ENCODE peak calls at places on chromosomes 13 and 19, in four cellular contexts. One of them, this sample, is unnamed.

GRCh38 chr19:41083516-41083915 is 4.7 kb upstream of the CYP2A13 start:
- DNase-seq in heart left ventricle: no peak
- DNase-seq in SK-N-SH: no peak
- DNase-seq in transverse colon: no peak
- DNase-seq in this sample: no peak

GRCh38 chr19:33392341-33393285 is 19.1 kb downstream of the CEBPG start:
- DNase-seq in transverse colon: peak; percentile 46
- DNase-seq in heart left ventricle: no peak
- DNase-seq in SK-N-SH: peak; percentile 89
- DNase-seq in this sample: no peak

GRCh38 chr13:96762876-96763275 is 231.4 kb downstream of the OXGR1 start:
- DNase-seq in transverse colon: no peak
- DNase-seq in heart left ventricle: no peak
- DNase-seq in SK-N-SH: no peak
- DNase-seq in this sample: no peak

GRCh38 chr13:97892717-97893116 is 60.8 kb upstream of the IPO5 start:
- DNase-seq in heart left ventricle: no peak
- DNase-seq in SK-N-SH: no peak
- DNase-seq in transverse colon: no peak
- DNase-seq in this sample: no peak

GRCh38 chr19:55479451-55480230 is 3.2 kb downstream of the ZNF628 start:
- DNase-seq in transverse colon: no peak
- DNase-seq in SK-N-SH: no peak
- DNase-seq in heart left ventricle: peak; percentile 10
- DNase-seq in this sample: no peak

GRCh38 chr19:41994994-41995958 is 1.2 kb upstream of the ATP1A3 start:
- DNase-seq in SK-N-SH: no peak
- DNase-seq in transverse colon: no peak
- DNase-seq in heart left ventricle: no peak
- DNase-seq in this sample: no peak

GRCh38 chr19:5102520-5102919 is 133.6 kb downstream of the KDM4B start:
- DNase-seq in SK-N-SH: no peak
- DNase-seq in heart left ventricle: no peak
- DNase-seq in transverse colon: no peak
- DNase-seq in this sample: no peak

GRCh38 chr13:46728777-46729176 is 68.2 kb downstream of the ESD start:
- DNase-seq in transverse colon: no peak
- DNase-seq in SK-N-SH: no peak
- DNase-seq in heart left ventricle: no peak
- DNase-seq in this sample: no peak

GRCh38 chr19:58385313-58386165 is 1.5 kb upstream of the RPS5 start:
- DNase-seq in heart left ventricle: no peak
- DNase-seq in transverse colon: no peak
- DNase-seq in SK-N-SH: no peak
- DNase-seq in this sample: no peak

GRCh38 chr13:77180011-77180410 is 146.9 kb downstream of the MYCBP2 start:
- DNase-seq in heart left ventricle: no peak
- DNase-seq in transverse colon: no peak
- DNase-seq in SK-N-SH: no peak
- DNase-seq in this sample: no peak

GRCh38 chr19:10478903-10479384 is 24.2 kb downstream of the KEAP1 start:
- DNase-seq in SK-N-SH: peak; percentile 90
- DNase-seq in heart left ventricle: peak; percentile 94
- DNase-seq in transverse colon: peak; percentile 89
- DNase-seq in this sample: peak; percentile 83

GRCh38 chr13:47499358-47500150 is 501.5 kb downstream of the SUCLA2 start:
- DNase-seq in transverse colon: no peak
- DNase-seq in heart left ventricle: no peak
- DNase-seq in SK-N-SH: no peak
- DNase-seq in this sample: no peak

GRCh38 chr19:48745208-48745995 is 1.3 kb downstream of the IZUMO1 start:
- DNase-seq in transverse colon: peak; percentile 47
- DNase-seq in heart left ventricle: peak; percentile 60
- DNase-seq in SK-N-SH: peak; percentile 78
- DNase-seq in this sample: no peak

GRCh38 chr19:10501971-10502523 is 1.1 kb downstream of the KEAP1 start:
- DNase-seq in transverse colon: peak; percentile 89
- DNase-seq in SK-N-SH: peak; percentile 90
- DNase-seq in heart left ventricle: peak; percentile 89
- DNase-seq in this sample: peak; percentile 37

GRCh38 chr19:33385956-33386355 is 12.4 kb downstream of the CEBPG start:
- DNase-seq in heart left ventricle: peak; percentile 71
- DNase-seq in transverse colon: no peak
- DNase-seq in SK-N-SH: no peak
- DNase-seq in this sample: no peak

GRCh38 chr13:65789815-65790214 is 1440.3 kb downstream of the PCDH9 start:
- DNase-seq in heart left ventricle: no peak
- DNase-seq in transverse colon: no peak
- DNase-seq in SK-N-SH: no peak
- DNase-seq in this sample: no peak

GRCh38 chr19:19615086-19615485 is 3.4 kb downstream of the PBX4 start:
- DNase-seq in transverse colon: no peak
- DNase-seq in SK-N-SH: no peak
- DNase-seq in heart left ventricle: no peak
- DNase-seq in this sample: no peak

GRCh38 chr13:43196171-43196611 is 172.8 kb downstream of the DNAJC15 start:
- DNase-seq in heart left ventricle: peak; percentile 61
- DNase-seq in SK-N-SH: peak; percentile 70
- DNase-seq in transverse colon: no peak
- DNase-seq in this sample: no peak

GRCh38 chr19:10952809-10953208 is 8.0 kb upstream of the SMARCA4 start:
- DNase-seq in SK-N-SH: no peak
- DNase-seq in transverse colon: peak; percentile 78
- DNase-seq in heart left ventricle: no peak
- DNase-seq in this sample: no peak

GRCh38 chr13:29021717-29022116 is 201.6 kb downstream of the MTUS2 start:
- DNase-seq in SK-N-SH: no peak
- DNase-seq in transverse colon: no peak
- DNase-seq in heart left ventricle: no peak
- DNase-seq in this sample: no peak

GRCh38 chr19:8206147-8207087 is 2.8 kb upstream of the CERS4 start:
- DNase-seq in heart left ventricle: no peak
- DNase-seq in SK-N-SH: no peak
- DNase-seq in transverse colon: no peak
- DNase-seq in this sample: no peak

GRCh38 chr19:8209111-8209964 is at the start of gene CERS4:
- DNase-seq in SK-N-SH: peak; percentile 98
- DNase-seq in heart left ventricle: peak; percentile 53
- DNase-seq in transverse colon: peak; percentile 76
- DNase-seq in this sample: no peak

GRCh38 chr19:8208710-8209110 is 460 bp upstream of the CERS4 start:
- DNase-seq in transverse colon: no peak
- DNase-seq in SK-N-SH: no peak
- DNase-seq in heart left ventricle: peak; percentile 78
- DNase-seq in this sample: no peak

GRCh38 chr19:8209965-8210659 is 942 bp downstream of the CERS4 start:
- DNase-seq in transverse colon: no peak
- DNase-seq in heart left ventricle: no peak
- DNase-seq in SK-N-SH: no peak
- DNase-seq in this sample: no peak

GRCh38 chr19:8208119-8208709 is 956 bp upstream of the CERS4 start:
- DNase-seq in transverse colon: no peak
- DNase-seq in heart left ventricle: no peak
- DNase-seq in SK-N-SH: peak; percentile 62
- DNase-seq in this sample: no peak
- H3K4me1 ChIP-seq in transverse colon: peaks cover 18% of the 10 kb centered on the region
- H3K4me1 ChIP-seq in heart left ventricle: peaks cover 4% of the 10 kb centered on the region
- H3K4me1 ChIP-seq in SK-N-SH: peaks cover 16% of the 10 kb centered on the region
- H3K4me1 ChIP-seq in this sample: peaks cover 4% of the 10 kb centered on the region

GRCh38 chr19:12676928-12677327 is 4.8 kb downstream of the DHPS start:
- DNase-seq in transverse colon: no peak
- DNase-seq in SK-N-SH: no peak
- DNase-seq in heart left ventricle: no peak
- DNase-seq in this sample: no peak

GRCh38 chr19:12672744-12673143 is 6.1 kb downstream of the WDR83 start:
- DNase-seq in transverse colon: no peak
- DNase-seq in heart left ventricle: no peak
- DNase-seq in SK-N-SH: no peak
- DNase-seq in this sample: no peak

GRCh38 chr19:12675940-12676339 is 5.7 kb downstream of the DHPS start:
- DNase-seq in transverse colon: no peak
- DNase-seq in SK-N-SH: no peak
- DNase-seq in heart left ventricle: no peak
- DNase-seq in this sample: no peak

GRCh38 chr19:12676384-12676792 is 5.3 kb downstream of the DHPS start:
- DNase-seq in SK-N-SH: peak; percentile 87
- DNase-seq in transverse colon: peak; percentile 86
- DNase-seq in heart left ventricle: peak; percentile 82
- DNase-seq in this sample: no peak

GRCh38 chr19:12675377-12675776 is 6.3 kb downstream of the DHPS start:
- DNase-seq in transverse colon: no peak
- DNase-seq in SK-N-SH: no peak
- DNase-seq in heart left ventricle: no peak
- DNase-seq in this sample: no peak
- H3K36me3 ChIP-seq in transverse colon: peaks cover 41% of the 10 kb centered on the region
- H3K36me3 ChIP-seq in SK-N-SH: peaks cover 53% of the 10 kb centered on the region
- H3K36me3 ChIP-seq in heart left ventricle: peaks cover 78% of the 10 kb centered on the region
- H3K36me3 ChIP-seq in this sample: peaks cover 57% of the 10 kb centered on the region

GRCh38 chr19:29745253-29745652 is 30.2 kb upstream of the C19orf12 start:
- DNase-seq in heart left ventricle: no peak
- DNase-seq in SK-N-SH: peak; percentile 40
- DNase-seq in transverse colon: no peak
- DNase-seq in this sample: no peak
- TF ChIP-seq CTCF in heart left ventricle: no peak
- TF ChIP-seq CTCF in SK-N-SH: peak; percentile 29
- TF ChIP-seq CTCF in transverse colon: no peak
- TF ChIP-seq CTCF in this sample: no peak

GRCh38 chr13:51417716-51418115 is 35.1 kb downstream of the INTS6 start:
- DNase-seq in heart left ventricle: no peak
- DNase-seq in SK-N-SH: no peak
- DNase-seq in transverse colon: no peak
- DNase-seq in this sample: no peak
- H3K4me1 ChIP-seq in heart left ventricle: peaks cover 8% of the 10 kb centered on the region
- H3K4me1 ChIP-seq in SK-N-SH: no peaks in the 10 kb centered on the region
- H3K4me1 ChIP-seq in transverse colon: peaks cover 16% of the 10 kb centered on the region
- H3K4me1 ChIP-seq in this sample: peaks cover 27% of the 10 kb centered on the region

GRCh38 chr13:86298741-86299140 is 499.5 kb upstream of the SLITRK6 start:
- DNase-seq in transverse colon: no peak
- DNase-seq in heart left ventricle: no peak
- DNase-seq in SK-N-SH: peak; percentile 0
- DNase-seq in this sample: no peak
- H3K36me3 ChIP-seq in transverse colon: no peaks in the 10 kb centered on the region
- H3K36me3 ChIP-seq in heart left ventricle: no peaks in the 10 kb centered on the region
- H3K36me3 ChIP-seq in SK-N-SH: no peaks in the 10 kb centered on the region
- H3K36me3 ChIP-seq in this sample: no peaks in the 10 kb centered on the region

GRCh38 chr19:13576726-13577125 is 70.4 kb upstream of the CACNA1A start:
- DNase-seq in heart left ventricle: no peak
- DNase-seq in transverse colon: no peak
- DNase-seq in SK-N-SH: no peak
- DNase-seq in this sample: no peak

GRCh38 chr19:13583114-13583513 is 76.8 kb upstream of the CACNA1A start:
- DNase-seq in SK-N-SH: no peak
- DNase-seq in heart left ventricle: no peak
- DNase-seq in transverse colon: no peak
- DNase-seq in this sample: no peak

GRCh38 chr19:13574933-13575332 is 68.7 kb upstream of the CACNA1A start:
- DNase-seq in transverse colon: no peak
- DNase-seq in SK-N-SH: peak; percentile 43
- DNase-seq in heart left ventricle: no peak
- DNase-seq in this sample: no peak

GRCh38 chr19:13583753-13584152 is 77.5 kb upstream of the CACNA1A start:
- DNase-seq in transverse colon: no peak
- DNase-seq in SK-N-SH: no peak
- DNase-seq in heart left ventricle: no peak
- DNase-seq in this sample: no peak

GRCh38 chr19:13579388-13580060 is 73.2 kb upstream of the CACNA1A start:
- DNase-seq in transverse colon: no peak
- DNase-seq in heart left ventricle: no peak
- DNase-seq in SK-N-SH: no peak
- DNase-seq in this sample: no peak
- TF ChIP-seq CTCF in transverse colon: no peak
- TF ChIP-seq CTCF in heart left ventricle: no peak
- TF ChIP-seq CTCF in SK-N-SH: peak; percentile 26
- TF ChIP-seq CTCF in this sample: no peak

DNA sequence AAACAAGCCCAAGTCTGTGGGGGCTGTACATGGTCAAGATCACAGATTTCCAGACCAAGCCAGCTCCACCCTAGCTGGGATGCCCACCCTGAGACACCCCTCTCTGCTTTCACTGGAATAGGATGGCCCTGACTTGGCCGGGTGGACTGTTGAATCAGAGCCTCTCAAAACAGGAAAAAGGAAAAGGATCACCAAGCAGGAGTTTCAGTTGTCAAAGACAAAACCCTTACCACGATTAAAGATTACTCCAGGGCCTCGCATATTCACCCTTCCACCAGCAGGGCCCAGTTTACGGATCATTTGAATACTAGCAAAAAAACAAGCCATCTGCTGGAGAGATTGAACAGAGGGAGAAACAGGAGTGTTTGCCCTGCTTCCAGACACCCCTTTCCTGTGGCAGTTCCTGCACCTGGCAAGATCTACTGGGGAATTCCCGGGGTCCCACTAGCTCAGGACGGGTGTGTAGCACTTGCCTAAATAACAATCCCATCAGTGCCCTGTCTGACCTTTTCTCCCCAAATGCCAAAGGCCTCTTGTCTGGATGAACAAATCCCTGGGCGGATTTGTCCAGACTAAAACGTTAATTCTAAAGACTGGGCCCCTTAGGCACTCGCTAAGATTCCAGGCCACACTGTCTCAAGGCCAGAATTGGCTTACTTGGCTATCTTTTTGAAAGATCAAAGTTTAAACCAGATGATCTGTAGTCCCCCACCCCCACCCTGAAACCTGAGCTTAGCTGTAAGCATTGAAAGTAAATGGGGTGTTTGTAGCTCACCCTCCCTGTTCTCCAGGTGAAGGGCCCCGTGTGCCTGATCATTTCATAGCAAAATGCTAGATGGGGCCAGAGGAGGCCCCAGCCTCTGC is 38.4 kb downstream of the ACTN4 start:
- DNase-seq in transverse colon: no peak
- DNase-seq in heart left ventricle: no peak
- DNase-seq in SK-N-SH: peak; percentile 56
- DNase-seq in this sample: no peak
- H3K4me1 ChIP-seq in transverse colon: peaks cover 91% of the 10 kb centered on the region
- H3K4me1 ChIP-seq in heart left ventricle: peaks cover 57% of the 10 kb centered on the region
- H3K4me1 ChIP-seq in SK-N-SH: peaks cover 43% of the 10 kb centered on the region
- H3K4me1 ChIP-seq in this sample: peaks cover 72% of the 10 kb centered on the region

GRCh38 chr19:16874250-16874977 is 14.4 kb upstream of the F2RL3 start:
- DNase-seq in heart left ventricle: no peak
- DNase-seq in SK-N-SH: no peak
- DNase-seq in transverse colon: no peak
- DNase-seq in this sample: no peak
- H3K36me3 ChIP-seq in heart left ventricle: peaks cover 66% of the 10 kb centered on the region
- H3K36me3 ChIP-seq in SK-N-SH: peaks cover 12% of the 10 kb centered on the region
- H3K36me3 ChIP-seq in transverse colon: peaks cover 36% of the 10 kb centered on the region
- H3K36me3 ChIP-seq in this sample: peaks cover 65% of the 10 kb centered on the region

GRCh38 chr19:39497850-39498261 is 891 bp upstream of the DLL3 start:
- DNase-seq in heart left ventricle: no peak
- DNase-seq in transverse colon: peak; percentile 49
- DNase-seq in SK-N-SH: peak; percentile 88
- DNase-seq in this sample: no peak
- TF ChIP-seq CTCF in heart left ventricle: peak; percentile 34
- TF ChIP-seq CTCF in transverse colon: peak; percentile 21
- TF ChIP-seq CTCF in SK-N-SH: peak; percentile 47
- TF ChIP-seq CTCF in this sample: no peak